ENCODE peak calls at places on chromosomes 16 and 17, in four cellular contexts. One of them, this sample, is unnamed.

GRCh38 chr17:1275962-1276736 is 3.3 kb upstream of the TRARG1 start:
- DNase-seq in osteocyte: peak
- DNase-seq in stimulated activated CD8-positive, alpha-beta memory T cell treated with anti-CD3 and anti-CD28 coated beads, Interleukin-15, amount 100 ng/mL, for 4 hours: peak
- DNase-seq in naive thymus-derived CD8-positive, alpha-beta T cell: peak
- DNase-seq in this sample: peak

GRCh38 chr16:4239020-4239419 is 2.9 kb downstream of the SRL start:
- DNase-seq in stimulated activated CD8-positive, alpha-beta memory T cell treated with anti-CD3 and anti-CD28 coated beads, Interleukin-15, amount 100 ng/mL, for 4 hours: no peak
- DNase-seq in osteocyte: no peak
- DNase-seq in naive thymus-derived CD8-positive, alpha-beta T cell: no peak
- DNase-seq in this sample: no peak

GRCh38 chr17:1486802-1487695 is 5.4 kb downstream of the MYO1C start:
- DNase-seq in naive thymus-derived CD8-positive, alpha-beta T cell: peak
- DNase-seq in stimulated activated CD8-positive, alpha-beta memory T cell treated with anti-CD3 and anti-CD28 coated beads, Interleukin-15, amount 100 ng/mL, for 4 hours: peak
- DNase-seq in osteocyte: peak
- DNase-seq in this sample: no peak

GRCh38 chr17:6303664-6304063 is 131.3 kb downstream of the AIPL1 start:
- DNase-seq in naive thymus-derived CD8-positive, alpha-beta T cell: peak
- DNase-seq in stimulated activated CD8-positive, alpha-beta memory T cell treated with anti-CD3 and anti-CD28 coated beads, Interleukin-15, amount 100 ng/mL, for 4 hours: no peak
- DNase-seq in osteocyte: no peak
- DNase-seq in this sample: no peak

GRCh38 chr16:68538880-68539701 is at the start of gene ZFP90:
- DNase-seq in stimulated activated CD8-positive, alpha-beta memory T cell treated with anti-CD3 and anti-CD28 coated beads, Interleukin-15, amount 100 ng/mL, for 4 hours: peak
- DNase-seq in osteocyte: peak
- DNase-seq in naive thymus-derived CD8-positive, alpha-beta T cell: peak
- DNase-seq in this sample: peak

GRCh38 chr16:8572919-8573724 is 17.2 kb downstream of the TMEM114 start:
- DNase-seq in naive thymus-derived CD8-positive, alpha-beta T cell: no peak
- DNase-seq in stimulated activated CD8-positive, alpha-beta memory T cell treated with anti-CD3 and anti-CD28 coated beads, Interleukin-15, amount 100 ng/mL, for 4 hours: no peak
- DNase-seq in osteocyte: no peak
- DNase-seq in this sample: no peak

GRCh38 chr16:53071748-53072301 is 17.0 kb downstream of the CHD9 start:
- DNase-seq in osteocyte: no peak
- DNase-seq in naive thymus-derived CD8-positive, alpha-beta T cell: no peak
- DNase-seq in stimulated activated CD8-positive, alpha-beta memory T cell treated with anti-CD3 and anti-CD28 coated beads, Interleukin-15, amount 100 ng/mL, for 4 hours: no peak
- DNase-seq in this sample: no peak

GRCh38 chr17:75262112-75262606 is 480 bp downstream of the MRPS7 start:
- DNase-seq in stimulated activated CD8-positive, alpha-beta memory T cell treated with anti-CD3 and anti-CD28 coated beads, Interleukin-15, amount 100 ng/mL, for 4 hours: no peak
- DNase-seq in osteocyte: no peak
- DNase-seq in naive thymus-derived CD8-positive, alpha-beta T cell: no peak
- DNase-seq in this sample: no peak

GRCh38 chr17:66215529-66215911 is 13.7 kb downstream of the APOH start:
- DNase-seq in naive thymus-derived CD8-positive, alpha-beta T cell: no peak
- DNase-seq in stimulated activated CD8-positive, alpha-beta memory T cell treated with anti-CD3 and anti-CD28 coated beads, Interleukin-15, amount 100 ng/mL, for 4 hours: no peak
- DNase-seq in osteocyte: no peak
- DNase-seq in this sample: no peak

GRCh38 chr16:21565816-21566669 is 33.3 kb upstream of the METTL9 start:
- DNase-seq in osteocyte: no peak
- DNase-seq in stimulated activated CD8-positive, alpha-beta memory T cell treated with anti-CD3 and anti-CD28 coated beads, Interleukin-15, amount 100 ng/mL, for 4 hours: no peak
- DNase-seq in naive thymus-derived CD8-positive, alpha-beta T cell: no peak
- DNase-seq in this sample: no peak

GRCh38 chr17:40148527-40148926 is 8.2 kb downstream of the CASC3 start:
- DNase-seq in osteocyte: no peak
- DNase-seq in naive thymus-derived CD8-positive, alpha-beta T cell: no peak
- DNase-seq in stimulated activated CD8-positive, alpha-beta memory T cell treated with anti-CD3 and anti-CD28 coated beads, Interleukin-15, amount 100 ng/mL, for 4 hours: no peak
- DNase-seq in this sample: no peak

GRCh38 chr17:5560361-5560988 is 23.8 kb downstream of the NLRP1 start:
- DNase-seq in stimulated activated CD8-positive, alpha-beta memory T cell treated with anti-CD3 and anti-CD28 coated beads, Interleukin-15, amount 100 ng/mL, for 4 hours: no peak
- DNase-seq in osteocyte: peak
- DNase-seq in naive thymus-derived CD8-positive, alpha-beta T cell: no peak
- DNase-seq in this sample: peak

GRCh38 chr17:4483012-4483840 is 15.5 kb upstream of the SPNS2 start:
- DNase-seq in naive thymus-derived CD8-positive, alpha-beta T cell: no peak
- DNase-seq in osteocyte: no peak
- DNase-seq in stimulated activated CD8-positive, alpha-beta memory T cell treated with anti-CD3 and anti-CD28 coated beads, Interleukin-15, amount 100 ng/mL, for 4 hours: no peak
- DNase-seq in this sample: no peak

GRCh38 chr17:4786111-4786491 is at the start of gene VMO1:
- DNase-seq in naive thymus-derived CD8-positive, alpha-beta T cell: no peak
- DNase-seq in stimulated activated CD8-positive, alpha-beta memory T cell treated with anti-CD3 and anti-CD28 coated beads, Interleukin-15, amount 100 ng/mL, for 4 hours: no peak
- DNase-seq in osteocyte: no peak
- DNase-seq in this sample: no peak

GRCh38 chr17:33680479-33680878 is 387.4 kb upstream of the ASIC2 start:
- DNase-seq in naive thymus-derived CD8-positive, alpha-beta T cell: no peak
- DNase-seq in stimulated activated CD8-positive, alpha-beta memory T cell treated with anti-CD3 and anti-CD28 coated beads, Interleukin-15, amount 100 ng/mL, for 4 hours: no peak
- DNase-seq in osteocyte: no peak
- DNase-seq in this sample: no peak

GRCh38 chr17:4003501-4004421 is 39.5 kb upstream of the ATP2A3 start:
- DNase-seq in naive thymus-derived CD8-positive, alpha-beta T cell: no peak
- DNase-seq in osteocyte: no peak
- DNase-seq in stimulated activated CD8-positive, alpha-beta memory T cell treated with anti-CD3 and anti-CD28 coated beads, Interleukin-15, amount 100 ng/mL, for 4 hours: no peak
- DNase-seq in this sample: no peak

GRCh38 chr16:68823401-68823800 is 19.9 kb upstream of the TANGO6 start:
- DNase-seq in naive thymus-derived CD8-positive, alpha-beta T cell: no peak
- DNase-seq in stimulated activated CD8-positive, alpha-beta memory T cell treated with anti-CD3 and anti-CD28 coated beads, Interleukin-15, amount 100 ng/mL, for 4 hours: no peak
- DNase-seq in osteocyte: no peak
- DNase-seq in this sample: no peak

GRCh38 chr16:81673432-81673831 is 105.7 kb upstream of the PLCG2 start:
- DNase-seq in stimulated activated CD8-positive, alpha-beta memory T cell treated with anti-CD3 and anti-CD28 coated beads, Interleukin-15, amount 100 ng/mL, for 4 hours: no peak
- DNase-seq in naive thymus-derived CD8-positive, alpha-beta T cell: no peak
- DNase-seq in osteocyte: no peak
- DNase-seq in this sample: no peak

GRCh38 chr17:55282379-55282702 is 17.6 kb downstream of the HLF start:
- DNase-seq in osteocyte: no peak
- DNase-seq in stimulated activated CD8-positive, alpha-beta memory T cell treated with anti-CD3 and anti-CD28 coated beads, Interleukin-15, amount 100 ng/mL, for 4 hours: no peak
- DNase-seq in naive thymus-derived CD8-positive, alpha-beta T cell: no peak
- DNase-seq in this sample: no peak

GRCh38 chr17:55158439-55158838 is 106.3 kb upstream of the HLF start:
- DNase-seq in osteocyte: no peak
- DNase-seq in stimulated activated CD8-positive, alpha-beta memory T cell treated with anti-CD3 and anti-CD28 coated beads, Interleukin-15, amount 100 ng/mL, for 4 hours: no peak
- DNase-seq in naive thymus-derived CD8-positive, alpha-beta T cell: no peak
- DNase-seq in this sample: no peak

GRCh38 chr17:31579265-31579664 is 187.8 kb downstream of the RAB11FIP4 start:
- DNase-seq in stimulated activated CD8-positive, alpha-beta memory T cell treated with anti-CD3 and anti-CD28 coated beads, Interleukin-15, amount 100 ng/mL, for 4 hours: no peak
- DNase-seq in osteocyte: no peak
- DNase-seq in naive thymus-derived CD8-positive, alpha-beta T cell: no peak
- DNase-seq in this sample: no peak

GRCh38 chr16:8914098-8914497 is 31.9 kb downstream of the LITAFD start:
- DNase-seq in osteocyte: no peak
- DNase-seq in stimulated activated CD8-positive, alpha-beta memory T cell treated with anti-CD3 and anti-CD28 coated beads, Interleukin-15, amount 100 ng/mL, for 4 hours: no peak
- DNase-seq in naive thymus-derived CD8-positive, alpha-beta T cell: no peak
- DNase-seq in this sample: no peak

GRCh38 chr17:59219370-59219769 is 941 bp upstream of the GDPD1 start:
- DNase-seq in naive thymus-derived CD8-positive, alpha-beta T cell: no peak
- DNase-seq in osteocyte: peak
- DNase-seq in stimulated activated CD8-positive, alpha-beta memory T cell treated with anti-CD3 and anti-CD28 coated beads, Interleukin-15, amount 100 ng/mL, for 4 hours: no peak
- DNase-seq in this sample: no peak

GRCh38 chr17:51004249-51004648 is 116.4 kb downstream of the SPAG9 start:
- DNase-seq in osteocyte: no peak
- DNase-seq in naive thymus-derived CD8-positive, alpha-beta T cell: no peak
- DNase-seq in stimulated activated CD8-positive, alpha-beta memory T cell treated with anti-CD3 and anti-CD28 coated beads, Interleukin-15, amount 100 ng/mL, for 4 hours: no peak
- DNase-seq in this sample: no peak

GRCh38 chr17:78899361-78900260 is 3.4 kb downstream of the CEP295NL start:
- DNase-seq in osteocyte: no peak
- DNase-seq in stimulated activated CD8-positive, alpha-beta memory T cell treated with anti-CD3 and anti-CD28 coated beads, Interleukin-15, amount 100 ng/mL, for 4 hours: no peak
- DNase-seq in naive thymus-derived CD8-positive, alpha-beta T cell: no peak
- DNase-seq in this sample: no peak

GRCh38 chr17:80361495-80362220 is 53.3 kb upstream of the ENDOV start:
- DNase-seq in osteocyte: no peak
- DNase-seq in naive thymus-derived CD8-positive, alpha-beta T cell: no peak
- DNase-seq in stimulated activated CD8-positive, alpha-beta memory T cell treated with anti-CD3 and anti-CD28 coated beads, Interleukin-15, amount 100 ng/mL, for 4 hours: no peak
- DNase-seq in this sample: no peak

GRCh38 chr17:71441098-71441497 is 679.7 kb upstream of the SOX9 start:
- DNase-seq in naive thymus-derived CD8-positive, alpha-beta T cell: no peak
- DNase-seq in osteocyte: no peak
- DNase-seq in stimulated activated CD8-positive, alpha-beta memory T cell treated with anti-CD3 and anti-CD28 coated beads, Interleukin-15, amount 100 ng/mL, for 4 hours: no peak
- DNase-seq in this sample: no peak

GRCh38 chr16:75415169-75415908 is 18.0 kb downstream of the CFDP1 start:
- DNase-seq in stimulated activated CD8-positive, alpha-beta memory T cell treated with anti-CD3 and anti-CD28 coated beads, Interleukin-15, amount 100 ng/mL, for 4 hours: no peak
- DNase-seq in naive thymus-derived CD8-positive, alpha-beta T cell: no peak
- DNase-seq in osteocyte: no peak
- DNase-seq in this sample: no peak

GRCh38 chr17:2282297-2282873 is 21.2 kb downstream of the SMG6 start:
- DNase-seq in osteocyte: no peak
- DNase-seq in stimulated activated CD8-positive, alpha-beta memory T cell treated with anti-CD3 and anti-CD28 coated beads, Interleukin-15, amount 100 ng/mL, for 4 hours: no peak
- DNase-seq in naive thymus-derived CD8-positive, alpha-beta T cell: peak
- DNase-seq in this sample: no peak

GRCh38 chr16:11312718-11313492 is 31.8 kb upstream of the PRM1 start:
- DNase-seq in stimulated activated CD8-positive, alpha-beta memory T cell treated with anti-CD3 and anti-CD28 coated beads, Interleukin-15, amount 100 ng/mL, for 4 hours: peak
- DNase-seq in naive thymus-derived CD8-positive, alpha-beta T cell: no peak
- DNase-seq in osteocyte: no peak
- DNase-seq in this sample: no peak

GRCh38 chr16:5041604-5042133 is 7.9 kb upstream of the NAGPA start:
- DNase-seq in osteocyte: no peak
- DNase-seq in naive thymus-derived CD8-positive, alpha-beta T cell: no peak
- DNase-seq in stimulated activated CD8-positive, alpha-beta memory T cell treated with anti-CD3 and anti-CD28 coated beads, Interleukin-15, amount 100 ng/mL, for 4 hours: no peak
- DNase-seq in this sample: no peak

GRCh38 chr16:88804552-88805339 is 1.2 kb downstream of the CDT1 start:
- DNase-seq in naive thymus-derived CD8-positive, alpha-beta T cell: no peak
- DNase-seq in stimulated activated CD8-positive, alpha-beta memory T cell treated with anti-CD3 and anti-CD28 coated beads, Interleukin-15, amount 100 ng/mL, for 4 hours: no peak
- DNase-seq in osteocyte: no peak
- DNase-seq in this sample: no peak

GRCh38 chr17:49958723-49959122 is 10.3 kb upstream of the DLX4 start:
- DNase-seq in stimulated activated CD8-positive, alpha-beta memory T cell treated with anti-CD3 and anti-CD28 coated beads, Interleukin-15, amount 100 ng/mL, for 4 hours: no peak
- DNase-seq in naive thymus-derived CD8-positive, alpha-beta T cell: no peak
- DNase-seq in osteocyte: no peak
- DNase-seq in this sample: no peak

GRCh38 chr17:40070895-40071719 is 8.3 kb downstream of the THRA start:
- DNase-seq in stimulated activated CD8-positive, alpha-beta memory T cell treated with anti-CD3 and anti-CD28 coated beads, Interleukin-15, amount 100 ng/mL, for 4 hours: no peak
- DNase-seq in osteocyte: no peak
- DNase-seq in naive thymus-derived CD8-positive, alpha-beta T cell: no peak
- DNase-seq in this sample: no peak

This sample was measured in esophagus muscularis mucosa.